ENCODE peak calls at places on chromosomes 11 and 22, in four cellular contexts. B is heart left ventricle, Y is suprapubic skin, Z is aorta. K is an unnamed sample.
A peak's percentile ranks its signal among the peaks of the same experiment; 100 is the strongest.

GRCh38 chr22:40233886-40234285 is 56.2 kb downstream of the TNRC6B start:
- DNase-seq in Y (no peak), B (no peak), Z (no peak), K (no peak)

GRCh38 chr11:2846056-2846455 is 39.5 kb downstream of the CDKN1C start:
- DNase-seq in Z (no peak), Y (no peak), B (no peak), K (no peak)

GRCh38 chr11:9613830-9614762 is 40.6 kb downstream of the WEE1 start:
- DNase-seq in Y (peak; percentile 92), Z (peak; percentile 96), B (peak; percentile 90), K (no peak)

GRCh38 chr11:65204646-65205601 is 23.2 kb downstream of the CAPN1 start:
- DNase-seq in B (no peak), Y (peak; percentile 77), Z (no peak), K (no peak)

GRCh38 chr22:28053871-28054621 is 135.0 kb upstream of the PITPNB start:
- DNase-seq in Y (no peak), Z (no peak), B (no peak), K (no peak)

GRCh38 chr11:269146-269890 is 8.9 kb upstream of the NLRP6 start:
- DNase-seq in Z (no peak), Y (peak; percentile 81), B (no peak), K (peak; percentile 14)

GRCh38 chr22:43878079-43878795 is 13.6 kb downstream of the PNPLA5 start:
- DNase-seq in B (no peak), Y (no peak), Z (peak; percentile 59), K (no peak)

GRCh38 chr22:44096736-44097135 is 72.6 kb downstream of the PARVB start:
- DNase-seq in B (peak; percentile 15), Z (peak; percentile 37), Y (no peak), K (no peak)

GRCh38 chr22:23159287-23159622 is 14.0 kb downstream of the RAB36 start:
- DNase-seq in B (no peak), Z (no peak), Y (no peak), K (no peak)

GRCh38 chr11:94401773-94402265 is 600 bp upstream of the GPR83 start:
- DNase-seq in Z (no peak), Y (no peak), B (no peak), K (no peak)

GRCh38 chr11:1129666-1130160 is 28.0 kb upstream of the MUC5AC start:
- DNase-seq in Y (no peak), Z (peak; percentile 54), B (no peak), K (no peak)

DNA sequence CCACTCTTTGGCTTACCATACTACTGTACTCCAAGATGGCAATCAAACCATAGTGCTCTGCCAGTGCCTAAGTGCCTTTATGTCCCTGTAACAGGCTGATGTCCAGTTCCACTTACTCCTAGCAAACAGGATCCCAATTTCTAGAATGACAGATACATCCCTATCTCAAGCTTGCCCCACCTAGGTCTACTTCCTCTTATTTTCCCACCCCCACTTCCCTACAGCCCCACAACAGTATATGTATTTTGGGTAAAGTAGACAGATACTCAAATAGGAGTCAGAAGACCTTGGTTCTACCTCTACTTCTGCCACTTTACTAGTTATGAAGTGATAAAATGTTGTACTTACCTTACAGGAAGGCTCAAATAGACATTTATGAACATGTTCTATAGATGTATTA is 24.1 kb downstream of the SIK3 start:
- DNase-seq in B (no peak), Z (no peak), Y (no peak), K (no peak)
- H3K4me1 ChIP-seq in B (peaks cover 58% of the 10 kb centered on the region), Z (peaks cover 13% of the 10 kb centered on the region), Y (peaks cover 50% of the 10 kb centered on the region), K (peaks cover 44% of the 10 kb centered on the region)

GRCh38 chr11:119419246-119419645 is 3.7 kb downstream of the THY1 start:
- DNase-seq in Y (no peak), B (no peak), Z (no peak), K (no peak)
- H3K27me3 ChIP-seq in Y (peaks cover 39% of the 10 kb centered on the region), B (peaks cover 8% of the 10 kb centered on the region), Z (no peaks in the 10 kb centered on the region), K (no peaks in the 10 kb centered on the region)

GRCh38 chr11:73174495-73174791 is 32.3 kb upstream of the FCHSD2 start:
- DNase-seq in Y (no peak), B (no peak), Z (no peak), K (no peak)

GRCh38 chr11:73173755-73174494 is 31.8 kb upstream of the FCHSD2 start:
- DNase-seq in Y (no peak), B (peak; percentile 95), Z (peak; percentile 90), K (no peak)

GRCh38 chr11:73170140-73170539 is 28.0 kb upstream of the FCHSD2 start:
- DNase-seq in Z (peak; percentile 34), B (no peak), Y (no peak), K (no peak)

GRCh38 chr11:73172992-73173656 is 31.0 kb upstream of the FCHSD2 start:
- DNase-seq in B (no peak), Z (peak; percentile 32), Y (no peak), K (no peak)

GRCh38 chr11:73171762-73172161 is 29.6 kb upstream of the FCHSD2 start:
- DNase-seq in Z (peak; percentile 10), Y (no peak), B (no peak), K (no peak)
- H3K4me1 ChIP-seq in Z (no peaks in the 10 kb centered on the region), Y (peaks cover 11% of the 10 kb centered on the region), B (peaks cover 75% of the 10 kb centered on the region), K (peaks cover 8% of the 10 kb centered on the region)

GRCh38 chr11:20597137-20597923 is 2.1 kb upstream of the SLC6A5 start:
- DNase-seq in Y (no peak), Z (no peak), B (no peak), K (no peak)
- H3K27me3 ChIP-seq in Y (peaks cover 91% of the 10 kb centered on the region), Z (no peaks in the 10 kb centered on the region), B (peaks cover 69% of the 10 kb centered on the region), K (peaks cover 14% of the 10 kb centered on the region)

DNA sequence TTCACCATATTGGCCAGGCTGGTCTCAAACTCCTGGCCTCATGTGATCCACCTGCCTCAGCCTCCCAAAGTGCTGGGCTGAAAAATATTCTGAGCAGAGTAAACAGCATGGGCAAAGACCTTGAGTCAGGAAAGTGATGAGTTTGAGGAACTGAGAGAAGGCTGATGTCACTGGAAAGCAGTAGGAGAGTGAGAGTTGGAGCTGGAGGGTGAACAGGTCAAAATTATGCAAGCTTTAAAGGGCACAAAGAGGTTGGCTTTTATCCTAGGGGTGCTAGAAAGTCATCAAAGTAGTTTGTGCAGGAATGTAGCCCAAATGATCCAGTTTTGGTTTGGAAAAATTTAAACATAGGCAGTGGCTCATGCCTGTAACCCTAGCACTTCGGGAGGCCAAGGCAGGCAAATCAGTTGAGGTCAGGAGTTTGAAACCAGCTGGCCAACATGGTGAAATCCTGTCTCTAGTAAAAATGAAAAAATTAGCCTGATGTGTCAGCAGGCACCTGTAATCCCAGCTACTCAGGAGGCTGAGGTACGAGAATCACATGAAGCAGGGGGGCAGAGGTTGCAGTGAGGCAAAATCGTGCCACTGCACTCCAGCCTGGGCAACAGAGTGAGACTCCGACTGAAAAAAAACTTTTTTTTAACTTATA is 44.7 kb upstream of the CXCR5 start:
- DNase-seq in Z (no peak), Y (no peak), B (no peak), K (no peak)
- H3K4me1 ChIP-seq in Z (no peaks in the 10 kb centered on the region), Y (no peaks in the 10 kb centered on the region), B (no peaks in the 10 kb centered on the region), K (no peaks in the 10 kb centered on the region)

DNA sequence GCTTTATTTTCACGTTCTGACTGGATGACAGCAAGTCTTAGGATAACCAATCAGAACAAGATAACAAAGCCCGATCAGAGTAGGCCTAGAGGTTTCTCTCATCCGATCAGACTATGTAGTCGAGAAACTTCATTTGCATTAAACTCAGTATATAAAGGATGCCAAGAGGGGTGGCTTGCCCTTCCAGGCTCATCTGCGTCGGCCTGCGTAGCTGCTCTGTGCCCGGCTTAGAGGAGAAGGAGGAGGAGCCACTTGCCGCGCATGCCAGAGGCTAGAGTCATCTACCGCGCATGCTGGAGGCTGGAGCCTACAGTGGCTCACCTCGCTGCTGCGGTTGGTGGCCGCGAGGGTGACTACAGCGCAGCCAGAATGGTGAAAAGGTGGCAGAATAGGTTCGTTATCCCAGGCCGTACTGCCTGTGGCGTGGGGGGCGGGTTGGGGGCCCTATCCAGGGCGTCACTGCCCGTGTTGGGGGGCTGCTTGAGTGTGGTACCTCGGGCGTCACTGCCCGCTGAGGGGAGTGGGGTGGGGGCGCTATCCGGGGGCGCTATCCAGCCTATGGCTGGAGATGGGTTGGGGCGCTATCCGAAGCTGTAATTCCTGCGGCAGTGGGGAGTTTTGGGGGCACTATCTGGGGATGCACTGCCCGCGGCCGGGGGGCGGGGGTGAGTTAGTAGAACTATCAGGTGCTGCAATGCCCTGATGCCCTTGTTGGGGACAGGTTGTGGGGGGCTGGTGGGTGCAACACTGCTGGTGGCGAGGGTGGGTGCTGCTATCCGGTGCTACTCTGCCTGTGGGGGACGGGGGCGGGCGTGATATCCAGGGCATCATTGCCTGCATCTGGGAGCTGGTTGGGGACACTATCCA is at the start of gene RFPL2:
- DNase-seq in B (peak; percentile 49), Y (no peak), Z (no peak), K (no peak)
- H3K27me3 ChIP-seq in B (no peaks in the 10 kb centered on the region), Y (peaks cover 48% of the 10 kb centered on the region), Z (no peaks in the 10 kb centered on the region), K (no peaks in the 10 kb centered on the region)

GRCh38 chr22:39215070-39215396 is 29.7 kb downstream of the PDGFB start:
- DNase-seq in Z (no peak), Y (peak; percentile 35), B (no peak), K (no peak)

GRCh38 chr22:39214006-39214382 is 30.8 kb downstream of the PDGFB start:
- DNase-seq in B (no peak), Z (no peak), Y (peak; percentile 7), K (no peak)

GRCh38 chr22:39215430-39216142 is 29.2 kb downstream of the PDGFB start:
- DNase-seq in Z (peak; percentile 38), B (no peak), Y (peak; percentile 60), K (no peak)

GRCh38 chr22:39216143-39216490 is 28.7 kb downstream of the PDGFB start:
- DNase-seq in Y (peak; percentile 63), Z (peak; percentile 55), B (no peak), K (no peak)

DNA sequence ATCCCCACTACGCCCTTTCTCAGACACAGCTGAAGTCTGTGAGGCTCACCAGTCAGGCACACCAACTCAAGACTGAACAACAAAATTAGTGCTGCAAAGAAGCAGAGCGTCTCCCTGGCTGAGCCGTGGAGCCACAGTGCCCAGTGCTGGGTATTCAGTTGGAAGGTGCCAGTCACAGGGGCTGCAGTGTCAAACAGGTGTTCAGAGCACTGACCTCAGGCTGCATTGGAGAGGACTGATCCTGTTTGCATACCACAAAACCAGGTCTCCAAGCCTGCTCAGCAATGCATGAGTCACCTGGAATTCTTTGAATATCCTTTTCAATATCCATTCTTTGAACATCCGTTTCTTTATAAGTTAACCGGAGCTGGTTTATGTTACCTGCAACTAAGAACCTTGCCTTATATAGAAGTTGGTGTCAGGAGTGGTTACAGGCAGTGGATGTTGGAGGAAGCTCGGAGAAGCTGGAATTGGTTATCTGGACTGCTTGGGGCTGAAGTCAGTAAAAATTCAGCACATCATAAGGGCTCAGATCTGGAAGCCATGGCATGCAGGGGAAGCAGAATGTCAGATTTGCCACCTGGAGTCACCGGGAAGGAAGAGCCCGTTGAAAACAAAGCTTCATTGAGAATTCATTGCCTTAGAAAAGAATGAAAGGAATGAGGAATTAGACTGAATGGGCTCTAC is 30.3 kb downstream of the PDGFB start:
- DNase-seq in Y (peak; percentile 53), B (no peak), Z (peak; percentile 54), K (no peak)
- H3K4me1 ChIP-seq in Y (peaks cover 9% of the 10 kb centered on the region), B (no peaks in the 10 kb centered on the region), Z (no peaks in the 10 kb centered on the region), K (no peaks in the 10 kb centered on the region)

K was measured in vagina.